ENCODE peak calls at places on chromosomes 16 and 17, in nine cellular contexts. Q, T, Y, V, F, M, X, W and E are unnamed samples.

GRCh38 chr17:2399572-2400473 is 1.0 kb downstream of the MNT start:
- DNase-seq in Q (peak; percentile 98), T (peak; percentile 98), Y (peak; percentile 97), V (peak; percentile 94), F (peak; percentile 97), M (peak; percentile 88), X (peak; percentile 98), W (peak; percentile 95), E (peak; percentile 95)

GRCh38 chr16:62794724-62795123 is 758.5 kb upstream of the CDH8 start:
- DNase-seq in Q (no peak), T (no peak), Y (no peak), V (no peak), F (no peak), M (no peak), X (no peak), W (no peak), E (no peak)

GRCh38 chr16:66933776-66934137 is 445 bp downstream of the CIAO2B start:
- DNase-seq in Q (no peak), T (no peak), Y (no peak), V (peak; percentile 35), F (no peak), M (peak; percentile 71), X (no peak), W (peak; percentile 35), E (no peak)

GRCh38 chr17:9239260-9239820 is 218.0 kb downstream of the NTN1 start:
- DNase-seq in Q (no peak), T (peak; percentile 26), Y (no peak), V (no peak), F (no peak), M (no peak), X (no peak), W (no peak), E (no peak)

GRCh38 chr16:66844342-66845079 is at the start of gene CA7:
- DNase-seq in Q (peak; percentile 34), T (no peak), Y (no peak), V (no peak), F (no peak), M (no peak), X (no peak), W (no peak), E (peak; percentile 51)

GRCh38 chr17:41734949-41735313 is 488 bp upstream of the HAP1 start:
- DNase-seq in Q (peak; percentile 71), T (no peak), Y (no peak), V (peak; percentile 6), F (no peak), M (no peak), X (peak; percentile 27), W (no peak), E (no peak)

GRCh38 chr17:80118601-80119270 is 17.4 kb downstream of the GAA start:
- DNase-seq in Q (no peak), T (no peak), Y (no peak), V (no peak), F (no peak), M (no peak), X (no peak), W (no peak), E (no peak)

GRCh38 chr17:77085916-77086432 is 54.8 kb upstream of the SEC14L1 start:
- DNase-seq in Q (no peak), T (no peak), Y (no peak), V (no peak), F (no peak), M (no peak), X (no peak), W (no peak), E (no peak)

GRCh38 chr17:51165680-51166197 is 472 bp upstream of the NME2 start:
- DNase-seq in Q (peak; percentile 48), T (peak; percentile 43), Y (no peak), V (peak; percentile 22), F (peak; percentile 25), M (no peak), X (no peak), W (no peak), E (no peak)

GRCh38 chr17:80953471-80954315 is 37.9 kb upstream of the CHMP6 start:
- DNase-seq in Q (peak; percentile 1), T (no peak), Y (no peak), V (no peak), F (no peak), M (no peak), X (no peak), W (no peak), E (no peak)

GRCh38 chr17:3893003-3893719 is at the start of gene CAMKK1:
- DNase-seq in Q (peak; percentile 95), T (peak; percentile 94), Y (peak; percentile 90), V (peak; percentile 72), F (peak; percentile 72), M (peak; percentile 68), X (peak; percentile 74), W (peak; percentile 74), E (peak; percentile 92)

GRCh38 chr17:35238817-35239216 is 4.1 kb upstream of the SLFN5 start:
- DNase-seq in Q (no peak), T (no peak), Y (no peak), V (peak; percentile 78), F (peak; percentile 53), M (no peak), X (peak; percentile 48), W (peak; percentile 70), E (no peak)

GRCh38 chr17:16040710-16041251 is 41.2 kb downstream of the TTC19 start:
- DNase-seq in Q (no peak), T (peak; percentile 21), Y (no peak), V (peak; percentile 87), F (peak; percentile 87), M (no peak), X (peak; percentile 41), W (peak; percentile 34), E (no peak)

GRCh38 chr16:30903596-30903995 is 7.2 kb downstream of the CTF1 start:
- DNase-seq in Q (no peak), T (no peak), Y (no peak), V (no peak), F (peak; percentile 54), M (no peak), X (peak; percentile 10), W (peak; percentile 41), E (no peak)

GRCh38 chr16:30901201-30902069 is 5.0 kb downstream of the CTF1 start:
- DNase-seq in Q (no peak), T (no peak), Y (no peak), V (no peak), F (no peak), M (no peak), X (no peak), W (peak; percentile 13), E (no peak)

GRCh38 chr16:30903002-30903401 is 6.6 kb downstream of the CTF1 start:
- DNase-seq in Q (no peak), T (no peak), Y (no peak), V (no peak), F (no peak), M (no peak), X (no peak), W (no peak), E (no peak)

GRCh38 chr16:30900588-30900987 is 4.2 kb downstream of the CTF1 start:
- DNase-seq in Q (no peak), T (no peak), Y (no peak), V (no peak), F (no peak), M (no peak), X (no peak), W (no peak), E (no peak)

GRCh38 chr16:30902070-30902972 is 5.9 kb downstream of the CTF1 start:
- DNase-seq in Q (peak; percentile 92), T (peak; percentile 74), Y (peak; percentile 78), V (peak; percentile 63), F (peak; percentile 60), M (no peak), X (peak; percentile 67), W (peak; percentile 59), E (peak; percentile 81)
- TF ChIP-seq CTCF in Q (no peak), T (peak; percentile 36), Y (no peak), V (peak; percentile 70), F (peak; percentile 3), M (peak; percentile 25), X (no peak), W (no peak), E (no peak)

DNA sequence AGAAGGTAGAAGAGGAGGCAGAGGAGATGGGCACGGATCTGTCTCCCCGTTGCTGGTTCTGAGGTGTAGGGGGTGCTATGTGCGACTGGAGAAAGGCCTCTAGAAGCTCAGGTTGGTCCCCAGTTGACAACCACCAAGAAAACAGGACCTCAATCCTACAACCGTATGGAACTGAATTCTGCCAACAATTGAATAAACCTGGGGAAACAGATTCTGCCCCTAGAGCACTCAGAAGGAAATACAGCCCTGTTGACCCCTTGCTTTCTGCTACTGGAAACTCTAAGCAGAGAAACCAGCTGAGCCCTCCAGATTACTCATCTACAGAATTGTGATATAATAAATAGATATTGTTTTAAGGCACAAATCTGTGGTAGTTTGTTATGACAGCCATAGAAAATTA is 313.0 kb upstream of the GOT2 start:
- DNase-seq in Q (peak; percentile 11), T (no peak), Y (no peak), V (no peak), F (no peak), M (no peak), X (no peak), W (no peak), E (no peak)
- TF ChIP-seq CTCF in Q (peak; percentile 34), T (no peak), Y (no peak), V (no peak), F (no peak), M (no peak), X (no peak), W (no peak), E (no peak)

DNA sequence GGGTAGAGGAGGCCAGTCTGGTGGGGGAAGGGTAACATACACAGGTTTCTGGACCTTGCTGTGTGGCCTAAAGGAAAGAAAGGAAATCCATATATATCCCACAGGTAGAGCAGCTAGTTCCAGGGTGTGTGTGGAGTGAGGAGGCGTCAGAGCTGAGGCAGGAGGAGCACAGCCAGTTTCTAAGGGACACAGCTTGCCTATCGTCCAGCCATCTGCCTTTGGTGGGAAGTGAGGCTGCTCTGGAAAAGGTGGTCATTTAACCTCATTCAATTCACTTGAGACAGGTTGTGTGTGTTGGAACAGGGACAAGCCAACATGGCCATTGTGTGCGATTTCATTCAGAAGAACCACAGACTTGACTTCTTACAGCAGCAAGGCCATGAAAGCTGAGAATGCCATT is 36.9 kb upstream of the ERN1 start:
- DNase-seq in Q (no peak), T (no peak), Y (no peak), V (no peak), F (no peak), M (no peak), X (no peak), W (no peak), E (no peak)
- TF ChIP-seq CTCF in Q (no peak), T (no peak), Y (no peak), V (no peak), F (no peak), M (no peak), X (no peak), W (no peak), E (no peak)

DNA sequence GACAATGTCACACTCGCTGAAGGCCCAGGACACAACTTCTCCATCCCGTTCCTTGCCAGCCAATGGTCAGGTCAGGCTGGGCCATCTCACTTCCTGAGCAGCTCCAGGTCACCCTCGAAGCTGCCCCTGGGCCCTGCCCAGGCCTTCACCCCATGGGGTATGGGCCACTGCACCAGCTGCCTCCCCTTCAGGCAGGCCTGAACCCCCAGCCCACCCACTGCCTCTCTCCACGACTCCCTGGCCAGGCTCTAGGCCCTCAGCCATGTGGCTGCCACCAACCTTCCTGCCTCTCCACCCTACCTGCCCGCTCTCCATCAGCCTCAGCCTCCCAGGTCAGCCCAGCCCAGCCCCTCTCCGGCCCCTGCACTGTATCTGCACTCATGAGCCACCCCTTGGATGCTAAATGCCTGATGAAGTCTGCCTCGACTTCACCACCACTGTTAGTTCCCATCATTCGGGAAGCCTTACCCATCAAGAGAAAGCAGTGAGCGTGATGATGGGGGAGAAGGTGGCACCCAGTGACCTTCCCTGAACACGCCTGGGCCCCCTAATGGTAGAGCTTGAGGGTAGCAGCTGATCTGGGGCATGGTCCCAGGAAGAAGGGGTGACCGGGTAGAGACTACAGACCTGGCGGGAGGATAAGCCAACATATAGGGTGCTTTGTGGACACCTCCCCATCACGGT is 30.9 kb upstream of the C16orf95 start:
- DNase-seq in Q (no peak), T (no peak), Y (no peak), V (no peak), F (no peak), M (no peak), X (no peak), W (no peak), E (no peak)
- TF ChIP-seq CTCF in Q (no peak), T (no peak), Y (peak; percentile 19), V (no peak), F (no peak), M (no peak), X (no peak), W (no peak), E (no peak)